ENCODE peak calls at places on chromosomes 13 and 19, in four cellular contexts. L is transverse colon, E is GM12891, A is SK-N-SH. O is an unnamed sample.

GRCh38 chr19:40584007-40584406 is 7.3 kb downstream of the SHKBP1 start:
- DNase-seq in L (no peak), A (peak; percentile 31), E (no peak), O (no peak)

GRCh38 chr19:34171539-34171876 is 796 bp upstream of the LSM14A start:
- DNase-seq in L (no peak), E (peak; percentile 29), A (no peak), O (no peak)

GRCh38 chr13:93183302-93183701 is 43.3 kb upstream of the GPC6 start:
- DNase-seq in A (no peak), E (no peak), L (no peak), O (no peak)

GRCh38 chr13:74201530-74201929 is 67.3 kb upstream of the KLF12 start:
- DNase-seq in L (no peak), E (no peak), A (no peak), O (no peak)

GRCh38 chr13:94542917-94543316 is 53.0 kb downstream of the TGDS start:
- DNase-seq in E (no peak), A (peak; percentile 34), L (no peak), O (no peak)

GRCh38 chr13:26047040-26047439 is 4.8 kb downstream of the SHISA2 start:
- DNase-seq in A (no peak), L (no peak), E (no peak), O (no peak)

GRCh38 chr13:44471686-44472085 is 98.1 kb downstream of the SERP2 start:
- DNase-seq in L (no peak), A (no peak), E (no peak), O (no peak)

GRCh38 chr13:23991119-23991518 is 93.8 kb upstream of the C1QTNF9B start:
- DNase-seq in E (no peak), A (no peak), L (no peak), O (no peak)

GRCh38 chr13:51201886-51202285 is 20.3 kb upstream of the FAM124A start:
- DNase-seq in E (no peak), L (no peak), A (no peak), O (no peak)

GRCh38 chr19:10209305-10209704 is 14.6 kb upstream of the DNMT1 start:
- DNase-seq in E (no peak), L (no peak), A (no peak), O (no peak)

GRCh38 chr13:46603165-46603603 is 50.2 kb downstream of the LRCH1 start:
- DNase-seq in E (no peak), A (no peak), L (no peak), O (no peak)

GRCh38 chr19:55418185-55418584 is 10.6 kb upstream of the UBE2S start:
- DNase-seq in E (no peak), L (peak; percentile 64), A (peak; percentile 83), O (no peak)

GRCh38 chr13:64993514-64994164 is 2236.5 kb downstream of the PCDH9 start:
- DNase-seq in E (no peak), L (no peak), A (no peak), O (no peak)

GRCh38 chr13:58926858-58927257 is 1236.9 kb downstream of the DIAPH3 start:
- DNase-seq in E (no peak), A (no peak), L (no peak), O (no peak)

GRCh38 chr13:21365574-21365973 is 93.5 kb downstream of the ZDHHC20 start:
- DNase-seq in A (no peak), E (no peak), L (no peak), O (no peak)

GRCh38 chr13:75789451-75790197 is 153.5 kb downstream of the LMO7 start:
- DNase-seq in L (no peak), A (no peak), E (no peak), O (no peak)

GRCh38 chr13:32164622-32165268 is 133.2 kb downstream of the FRY start:
- DNase-seq in E (no peak), A (peak; percentile 46), L (no peak), O (no peak)

GRCh38 chr19:52935434-52935833 is 12.2 kb upstream of the ZNF888 start:
- DNase-seq in L (peak; percentile 51), E (no peak), A (no peak), O (no peak)

GRCh38 chr19:30450101-30450500 is 77.9 kb downstream of the ZNF536 start:
- DNase-seq in E (no peak), A (peak; percentile 84), L (peak; percentile 17), O (no peak)

GRCh38 chr19:3409346-3410064 is 43.1 kb downstream of the NFIC start:
- DNase-seq in L (peak; percentile 60), A (peak; percentile 50), E (no peak), O (peak; percentile 56)

GRCh38 chr13:64071352-64071751 is 2655.7 kb upstream of the PCDH20 start:
- DNase-seq in A (no peak), L (no peak), E (no peak), O (no peak)

DNA sequence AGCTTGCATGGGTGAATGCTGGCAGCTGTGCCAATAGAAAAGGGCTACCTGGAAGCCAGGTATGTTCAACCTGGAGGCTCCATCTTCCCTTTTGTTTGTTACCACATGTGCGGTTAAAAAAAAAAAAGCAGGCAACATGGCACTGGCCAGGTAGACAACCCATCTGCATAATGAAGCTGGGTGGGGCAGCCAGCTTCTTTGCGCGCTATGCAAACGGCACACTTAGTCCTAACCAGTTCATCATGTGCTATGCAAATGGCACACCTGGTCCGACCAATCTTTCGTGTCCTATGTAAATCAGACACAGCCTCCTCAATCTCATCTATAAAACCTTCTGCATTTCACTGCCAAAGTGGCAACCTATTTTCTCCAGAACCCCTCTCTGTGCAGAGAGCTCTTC is 11.3 kb upstream of the IGSF23 start:
- DNase-seq in L (peak; percentile 67), E (no peak), A (no peak), O (no peak)
- TF ChIP-seq POLR2AphosphoS5 in L (peak; percentile 43), E (no peak), A (no peak), O (no peak)

DNA sequence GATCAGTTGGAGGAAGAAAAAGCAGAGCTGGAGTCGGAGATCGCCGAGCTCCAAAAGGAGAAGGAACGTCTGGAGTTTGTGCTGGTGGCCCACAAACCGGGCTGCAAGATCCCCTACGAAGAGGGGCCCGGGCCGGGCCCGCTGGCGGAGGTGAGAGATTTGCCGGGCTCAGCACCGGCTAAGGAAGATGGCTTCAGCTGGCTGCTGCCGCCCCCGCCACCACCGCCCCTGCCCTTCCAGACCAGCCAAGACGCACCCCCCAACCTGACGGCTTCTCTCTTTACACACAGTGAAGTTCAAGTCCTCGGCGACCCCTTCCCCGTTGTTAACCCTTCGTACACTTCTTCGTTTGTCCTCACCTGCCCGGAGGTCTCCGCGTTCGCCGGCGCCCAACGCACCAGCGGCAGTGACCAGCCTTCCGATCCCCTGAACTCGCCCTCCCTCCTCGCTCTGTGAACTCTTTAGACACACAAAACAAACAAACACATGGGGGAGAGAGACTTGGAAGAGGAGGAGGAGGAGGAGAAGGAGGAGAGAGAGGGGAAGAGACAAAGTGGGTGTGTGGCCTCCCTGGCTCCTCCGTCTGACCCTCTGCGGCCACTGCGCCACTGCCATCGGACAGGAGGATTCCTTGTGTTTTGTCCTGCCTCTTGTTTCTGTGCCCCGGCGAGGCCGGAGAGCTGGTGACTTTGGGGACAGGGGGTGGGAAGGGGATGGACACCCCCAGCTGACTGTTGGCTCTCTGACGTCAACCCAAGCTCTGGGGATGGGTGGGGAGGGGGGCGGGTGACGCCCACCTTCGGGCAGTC is 5.0 kb downstream of the FOSB start:
- DNase-seq in E (no peak), L (no peak), A (no peak), O (peak; percentile 93)
- TF ChIP-seq POLR2AphosphoS5 in E (no peak), L (no peak), A (no peak), O (no peak)

GRCh38 chr19:5806133-5806489 is 1.2 kb downstream of the NRTN start:
- DNase-seq in A (no peak), L (no peak), E (no peak), O (no peak)

GRCh38 chr19:5804516-5805464 is at the start of gene NRTN:
- DNase-seq in E (peak; percentile 68), L (peak; percentile 67), A (peak; percentile 82), O (peak; percentile 88)

GRCh38 chr19:5803752-5804515 is 933 bp upstream of the NRTN start:
- DNase-seq in E (peak; percentile 98), L (peak; percentile 95), A (peak; percentile 99), O (peak; percentile 99)

GRCh38 chr19:5806905-5807304 is 2.0 kb downstream of the NRTN start:
- DNase-seq in E (no peak), A (no peak), L (no peak), O (no peak)

GRCh38 chr19:5805465-5806132 is 732 bp downstream of the NRTN start:
- DNase-seq in A (peak; percentile 91), L (peak; percentile 87), E (peak; percentile 64), O (peak; percentile 90)
- TF ChIP-seq POLR2AphosphoS5 in A (no peak), L (peak; percentile 69), E (no peak), O (no peak)

DNA sequence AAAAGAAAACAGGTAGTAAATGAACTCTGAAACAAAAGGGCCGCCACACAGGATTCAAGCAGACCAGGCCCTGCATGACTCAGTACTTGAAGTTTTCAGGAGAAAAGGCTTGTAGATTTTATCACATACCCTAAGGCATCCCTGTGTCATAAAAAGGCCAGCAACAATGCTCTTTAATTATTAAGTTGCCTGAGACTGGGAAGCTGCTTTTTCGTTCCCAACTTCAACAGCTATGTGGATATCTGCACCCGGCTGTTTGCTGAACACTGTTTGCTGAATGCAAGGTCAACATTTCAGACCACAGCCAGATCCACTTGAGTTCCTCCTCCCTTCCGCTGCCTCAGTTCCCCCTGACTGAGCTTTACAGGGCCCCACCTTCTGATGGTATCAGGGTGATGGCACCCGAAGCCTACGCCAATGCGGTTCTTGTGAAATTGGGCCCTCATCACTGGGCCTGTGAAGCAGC is 6.1 kb upstream of the ECH1 start:
- DNase-seq in E (no peak), L (no peak), A (no peak), O (no peak)
- TF ChIP-seq POLR2AphosphoS5 in E (peak; percentile 62), L (no peak), A (no peak), O (no peak)

GRCh38 chr13:114226699-114227323 is 7.9 kb upstream of the CDC16 start:
- DNase-seq in L (peak; percentile 91), E (peak; percentile 73), A (peak; percentile 88), O (peak; percentile 88)
- TF ChIP-seq POLR2AphosphoS5 in L (no peak), E (no peak), A (no peak), O (no peak)

DNA sequence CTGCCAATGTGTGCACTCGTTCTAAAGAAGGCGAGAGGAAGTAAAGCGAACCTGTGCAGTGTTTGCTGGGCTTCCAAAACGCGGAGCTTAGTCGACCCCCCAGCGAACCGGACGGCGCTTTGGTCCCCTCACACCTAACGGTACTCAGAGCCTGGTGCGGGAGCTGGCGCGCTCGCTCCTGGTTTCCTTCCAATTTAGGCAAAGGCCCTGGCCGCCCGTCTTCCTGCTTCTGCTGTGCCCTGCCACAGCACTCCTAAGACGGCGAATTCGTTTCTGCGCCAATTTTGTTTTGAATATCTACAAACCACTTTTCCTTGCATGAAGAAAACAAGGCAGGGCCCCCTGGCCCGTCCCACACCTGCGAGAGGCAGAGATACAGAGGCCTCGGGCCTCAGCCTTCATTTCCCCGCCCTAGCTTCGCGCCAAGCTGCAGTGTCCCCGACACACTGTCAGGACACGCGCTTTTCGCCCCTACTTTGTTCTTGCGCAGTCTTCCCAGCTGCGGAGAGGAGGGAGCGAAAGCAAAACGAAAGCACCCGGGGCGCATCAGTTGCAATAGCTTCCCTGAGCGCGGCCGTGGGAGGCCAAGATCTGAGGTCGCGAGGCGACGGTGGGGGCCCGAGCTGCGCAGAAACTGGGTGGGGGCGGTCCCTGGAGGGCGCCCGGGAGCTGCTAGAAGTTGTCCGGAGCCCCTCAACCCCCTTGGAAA is 111.9 kb downstream of the KCNRG start:
- DNase-seq in E (no peak), A (no peak), L (peak; percentile 65), O (peak; percentile 87)
- TF ChIP-seq POLR2AphosphoS5 in E (no peak), A (no peak), L (no peak), O (no peak)

O was measured in upper lobe of left lung.